ENCODE peak calls at places on chromosomes 2 and 18, in six cellular contexts. W is activated T-helper 9 cell treated with anti-CD3 and anti-CD28 coated beads, Interleukin-2, amount 50 U/mL, for 16 hours; D is NCI-H2029 treated with DMSO at 0.1 percent for 48 hours; K is nephron progenitor cell; Q is neural progenitor cell; X is stromal cell of bone marrow. M is an unnamed sample.

GRCh38 chr2:188902906-188903305 is 71.3 kb upstream of the COL3A1 start:
- DNase-seq in W (no peak), D (no peak), K (no peak), Q (no peak), X (no peak), M (no peak)

GRCh38 chr2:224843141-224843540 is 127.0 kb upstream of the CCDC195 start:
- DNase-seq in K (no peak), X (no peak), Q (no peak), W (no peak), D (no peak), M (no peak)

GRCh38 chr2:239462671-239463506 is 62.1 kb upstream of the HDAC4 start:
- DNase-seq in Q (no peak), W (no peak), D (no peak), K (no peak), X (no peak), M (no peak)

GRCh38 chr2:144683063-144683740 is 163.3 kb upstream of the ZEB2 start:
- DNase-seq in W (no peak), D (no peak), K (no peak), Q (no peak), X (no peak), M (no peak)

GRCh38 chr18:8949206-8949605 is 153.3 kb upstream of the NDUFV2 start:
- DNase-seq in Q (no peak), W (no peak), K (no peak), D (no peak), X (no peak), M (no peak)

GRCh38 chr2:214550774-214551173 is 139.9 kb downstream of the VWC2L start:
- DNase-seq in W (no peak), Q (no peak), K (no peak), X (no peak), D (no peak), M (no peak)

GRCh38 chr2:19736191-19736831 is 165.5 kb downstream of the TTC32 start:
- DNase-seq in Q (no peak), W (no peak), D (no peak), K (peak; percentile 48), X (no peak), M (no peak)

GRCh38 chr2:36704475-36705150 is 8.1 kb downstream of the VIT start:
- DNase-seq in Q (no peak), K (no peak), X (no peak), D (no peak), W (no peak), M (no peak)

GRCh38 chr2:146031158-146031557 is 1511.2 kb upstream of the ZEB2 start:
- DNase-seq in K (no peak), D (no peak), X (no peak), Q (no peak), W (no peak), M (no peak)

GRCh38 chr2:230046491-230046890 is 22.2 kb downstream of the SLC16A14 start:
- DNase-seq in K (no peak), W (no peak), Q (no peak), X (no peak), D (no peak), M (no peak)

GRCh38 chr2:105617631-105618350 is 126.9 kb upstream of the NCK2 start:
- DNase-seq in Q (peak; percentile 20), X (no peak), D (peak; percentile 21), W (no peak), K (no peak), M (no peak)

GRCh38 chr2:42359304-42359749 is 1.7 kb downstream of the COX7A2L start:
- DNase-seq in K (no peak), Q (no peak), D (no peak), X (no peak), W (no peak), M (no peak)

GRCh38 chr2:49972699-49973098 is 818.4 kb upstream of the FSHR start:
- DNase-seq in K (no peak), Q (peak; percentile 85), D (no peak), X (no peak), W (no peak), M (no peak)

GRCh38 chr2:198900141-198900540 is 557.6 kb downstream of the SATB2 start:
- DNase-seq in D (no peak), Q (no peak), X (no peak), W (no peak), K (no peak), M (no peak)

GRCh38 chr2:190627881-190628412 is 20.9 kb upstream of the NAB1 start:
- DNase-seq in W (no peak), X (no peak), D (no peak), Q (peak; percentile 46), K (peak; percentile 28), M (no peak)

GRCh38 chr2:62266433-62267038 is 70.6 kb downstream of the B3GNT2 start:
- DNase-seq in Q (peak; percentile 50), W (no peak), K (no peak), D (no peak), X (peak; percentile 61), M (no peak)

GRCh38 chr2:239378918-239379640 is 21.7 kb downstream of the HDAC4 start:
- DNase-seq in Q (no peak), K (no peak), X (no peak), D (no peak), W (no peak), M (no peak)

GRCh38 chr2:204453730-204454167 is 91.5 kb upstream of the PARD3B start:
- DNase-seq in D (no peak), X (no peak), K (peak; percentile 10), Q (peak; percentile 37), W (no peak), M (no peak)

GRCh38 chr2:38387887-38388286 is 10.8 kb upstream of the ATL2 start:
- DNase-seq in X (no peak), Q (no peak), W (no peak), D (no peak), K (no peak), M (no peak)

GRCh38 chr18:1039421-1039820 is 134.8 kb downstream of the ADCYAP1 start:
- DNase-seq in X (no peak), W (no peak), D (no peak), Q (no peak), K (no peak), M (no peak)

GRCh38 chr2:168143813-168144212 is 103.6 kb downstream of the STK39 start:
- DNase-seq in X (no peak), Q (no peak), W (no peak), K (no peak), D (no peak), M (no peak)

GRCh38 chr18:57748770-57749603 is 54.1 kb downstream of the ATP8B1 start:
- DNase-seq in K (no peak), W (no peak), Q (no peak), D (no peak), X (no peak), M (peak; percentile 54)

GRCh38 chr2:43022896-43023295 is 203.5 kb downstream of the ZFP36L2 start:
- DNase-seq in X (no peak), D (no peak), K (no peak), Q (no peak), W (no peak), M (no peak)

GRCh38 chr2:85811173-85811849 is 57.5 kb downstream of the ATOH8 start:
- DNase-seq in K (no peak), D (no peak), X (peak; percentile 72), W (no peak), Q (no peak), M (peak; percentile 69)

GRCh38 chr2:231037731-231038482 is 584 bp downstream of the C2orf72 start:
- DNase-seq in X (no peak), K (peak; percentile 69), D (no peak), W (no peak), Q (peak; percentile 77), M (peak; percentile 19)

GRCh38 chr2:152718909-152719645 is 657 bp downstream of the ARL6IP6 start:
- DNase-seq in X (no peak), K (no peak), W (no peak), D (peak; percentile 36), Q (peak; percentile 80), M (peak; percentile 38)

GRCh38 chr18:6747646-6748045 is 18.1 kb downstream of the ARHGAP28 start:
- DNase-seq in D (peak; percentile 7), K (no peak), Q (no peak), X (peak; percentile 96), W (no peak), M (no peak)

GRCh38 chr2:71499691-71500090 is 46.3 kb downstream of the DYSF start:
- DNase-seq in D (no peak), W (no peak), Q (no peak), K (no peak), X (no peak), M (no peak)

GRCh38 chr18:64167408-64167807 is 18.5 kb upstream of the LINC00305 start:
- DNase-seq in K (no peak), D (no peak), W (no peak), Q (no peak), X (no peak), M (no peak)

GRCh38 chr2:167859676-167860075 is 387.7 kb downstream of the STK39 start:
- DNase-seq in X (no peak), D (no peak), Q (no peak), K (no peak), W (no peak), M (no peak)

GRCh38 chr2:12700989-12701388 is 15.7 kb upstream of the TRIB2 start:
- DNase-seq in W (no peak), D (no peak), X (no peak), K (no peak), Q (no peak), M (no peak)

M was measured in prostate gland.